ENCODE peak calls at places on chromosome 21, in eight cellular contexts. R is stimulated activated CD4-positive, alpha-beta T cell treated with anti-CD3 and anti-CD28 coated beads, Interleukin-1b, Interleukin-23, amount 100 ng/mL, for 4 hours; J is aorta; A is NCI-H446 treated with DMSO at 0.1 percent for 48 hours; G is fibroblast of mammary gland; Z is natural killer cell; I is stimulated activated CD8-positive, alpha-beta memory T cell treated with anti-CD3 and anti-CD28 coated beads, Interleukin-12 subunit alpha, Interleukin-12 subunit beta, amount 100 ng/mL, for 4 hours; L is T-helper 9 cell. S is an unnamed sample.

GRCh38 chr21:44548922-44549321 is 2.4 kb downstream of the KRTAP10-2 start:
- DNase-seq in R (no peak), A (no peak), Z (no peak), J (no peak), G (no peak), I (no peak), L (no peak), S (no peak)

GRCh38 chr21:45507523-45507875 is 34.7 kb downstream of the SLC19A1 start:
- DNase-seq in L (no peak), J (peak), R (no peak), I (no peak), G (no peak), Z (no peak), A (no peak), S (no peak)

GRCh38 chr21:25607151-25607811 is at the start of gene MRPL39:
- DNase-seq in J (peak), Z (peak), A (peak), L (peak), G (peak), I (peak), R (peak), S (peak)

GRCh38 chr21:35603471-35603870 is 456.9 kb downstream of the SETD4 start:
- DNase-seq in G (no peak), J (no peak), Z (no peak), I (no peak), A (no peak), L (no peak), R (no peak), S (no peak)

GRCh38 chr21:26717146-26717739 is 128.0 kb downstream of the ADAMTS1 start:
- DNase-seq in A (peak), I (no peak), G (peak), L (no peak), J (no peak), R (no peak), Z (no peak), S (peak)

GRCh38 chr21:30193201-30193600 is 22.7 kb downstream of the CLDN8 start:
- DNase-seq in I (no peak), R (no peak), G (peak), Z (no peak), L (no peak), A (no peak), J (no peak), S (no peak)

GRCh38 chr21:35868005-35868868 is 192.1 kb downstream of the SETD4 start:
- DNase-seq in R (no peak), J (no peak), A (no peak), I (no peak), L (no peak), Z (no peak), G (no peak), S (no peak)

GRCh38 chr21:37914211-37914900 is 1.9 kb downstream of the KCNJ6 start:
- DNase-seq in Z (no peak), J (peak), R (no peak), G (no peak), L (no peak), A (peak), I (no peak), S (no peak)

GRCh38 chr21:36707763-36708511 is 9.0 kb downstream of the SIM2 start:
- DNase-seq in G (no peak), R (no peak), L (no peak), J (peak), I (no peak), A (no peak), Z (no peak), S (no peak)

GRCh38 chr21:45602106-45602505 is 41.4 kb upstream of the PCBP3 start:
- DNase-seq in L (no peak), R (no peak), A (no peak), Z (no peak), G (no peak), J (no peak), I (no peak), S (no peak)

GRCh38 chr21:31526040-31526439 is 133.5 kb upstream of the SOD1 start:
- DNase-seq in I (no peak), R (no peak), G (no peak), A (no peak), L (no peak), J (no peak), Z (no peak), S (no peak)

GRCh38 chr21:45120975-45121374 is 46.6 kb downstream of the ADARB1 start:
- DNase-seq in J (no peak), Z (no peak), L (no peak), A (no peak), R (no peak), G (no peak), I (no peak), S (no peak)

GRCh38 chr21:28771790-28772501 is 220.7 kb downstream of the LTN1 start:
- DNase-seq in I (no peak), R (no peak), J (no peak), A (no peak), L (no peak), G (peak), Z (no peak), S (no peak)

GRCh38 chr21:44619886-44620285 is 7.0 kb upstream of the KRTAP10-9 start:
- DNase-seq in J (no peak), A (no peak), I (no peak), G (no peak), Z (no peak), R (no peak), L (no peak), S (no peak)

GRCh38 chr21:36134820-36135390 is at the start of gene CBR3:
- DNase-seq in Z (peak), A (no peak), I (peak), R (no peak), G (peak), J (peak), L (peak), S (peak)

GRCh38 chr21:44955141-44955802 is 15.4 kb downstream of the SLX9 start:
- DNase-seq in R (no peak), A (no peak), L (no peak), J (peak), I (no peak), Z (no peak), G (no peak), S (no peak)

S was measured in midbrain.